ENCODE peak calls at places on chromosomes 3 and 15, in six cellular contexts. R is NCI-H1436 treated with DMSO at 0.1 percent for 48 hours; Q is SW 1271; F is mammary epithelial cell; B is stomach; U is activated CD4-positive, alpha-beta T cell treated with anti-CD3 and anti-CD28 coated beads, Interleukin-2, amount 50 U/mL, for 1 hour. H is an unnamed sample.

GRCh38 chr3:13240928-13241618 is 167.8 kb upstream of the IQSEC1 start:
- DNase-seq in R (no peak), U (no peak), F (no peak), Q (no peak), B (no peak), H (no peak)

GRCh38 chr15:67927501-67928156 is 87.8 kb upstream of the RNU6-1 start:
- DNase-seq in B (peak), Q (no peak), U (no peak), R (no peak), F (no peak), H (no peak)

GRCh38 chr3:180516368-180516767 is 85.6 kb upstream of the TTC14 start:
- DNase-seq in F (no peak), B (no peak), U (no peak), R (no peak), Q (no peak), H (no peak)

GRCh38 chr3:146177072-146177936 is 16.3 kb upstream of the PLOD2 start:
- DNase-seq in U (no peak), B (no peak), Q (no peak), R (no peak), F (no peak), H (no peak)

GRCh38 chr3:4722103-4722502 is 229.0 kb downstream of the ITPR1 start:
- DNase-seq in F (peak), Q (peak), R (no peak), U (no peak), B (no peak), H (no peak)

GRCh38 chr3:185549651-185550111 is 2.7 kb downstream of the LIPH start:
- DNase-seq in U (no peak), F (no peak), R (no peak), B (no peak), Q (no peak), H (no peak)

GRCh38 chr3:130870423-130870822 is 23.5 kb upstream of the ATP2C1 start:
- DNase-seq in F (no peak), B (no peak), Q (no peak), U (no peak), R (no peak), H (no peak)

GRCh38 chr3:55698826-55699225 is 211.7 kb upstream of the WNT5A start:
- DNase-seq in F (no peak), U (no peak), R (no peak), Q (no peak), B (no peak), H (no peak)

GRCh38 chr3:33313331-33313730 is 36.1 kb downstream of the FBXL2 start:
- DNase-seq in R (no peak), Q (peak), B (no peak), F (no peak), U (no peak), H (no peak)